ENCODE peak calls at places on chromosomes 12 and 14, in four cellular contexts. D is T-helper 17 cell, Z is endothelial cell of umbilical vein, H is AG08395. O is an unnamed sample.

GRCh38 chr12:49264466-49264872 is 413 bp upstream of the TUBA1C start:
- DNase-seq in D (peak), Z (no peak), H (peak), O (no peak)

GRCh38 chr12:86513206-86513605 is 257.0 kb upstream of the MGAT4C start:
- DNase-seq in D (no peak), Z (no peak), H (no peak), O (no peak)

GRCh38 chr12:122130150-122130549 is 43.9 kb downstream of the IL31 start:
- DNase-seq in D (no peak), Z (no peak), H (no peak), O (no peak)

GRCh38 chr12:70317781-70318180 is 48.3 kb upstream of the KCNMB4 start:
- DNase-seq in D (no peak), Z (no peak), H (no peak), O (no peak)

GRCh38 chr14:71143391-71144290 is 236.4 kb downstream of the PCNX1 start:
- DNase-seq in D (no peak), Z (no peak), H (peak), O (no peak)

GRCh38 chr12:79547735-79548347 is 142.9 kb downstream of the PAWR start:
- DNase-seq in D (no peak), Z (peak), H (peak), O (peak)

GRCh38 chr12:69123909-69124638 is 115.3 kb upstream of the CPSF6 start:
- DNase-seq in D (no peak), Z (no peak), H (no peak), O (no peak)

GRCh38 chr14:81392976-81393643 is 7.0 kb downstream of the STON2 start:
- DNase-seq in D (no peak), Z (no peak), H (no peak), O (no peak)

GRCh38 chr12:112370156-112370555 is 12.1 kb downstream of the HECTD4 start:
- DNase-seq in D (no peak), Z (no peak), H (no peak), O (no peak)

GRCh38 chr14:56608682-56609081 is 29.1 kb downstream of the TMEM260 start:
- DNase-seq in D (no peak), Z (no peak), H (no peak), O (no peak)

GRCh38 chr12:124913474-124914391 is 717 bp downstream of the UBC start:
- DNase-seq in D (peak), Z (peak), H (no peak), O (no peak)

GRCh38 chr14:51929920-51930682 is 59.2 kb upstream of the RTRAF start:
- DNase-seq in D (no peak), Z (peak), H (no peak), O (no peak)

GRCh38 chr14:63777024-63777423 is 49.2 kb upstream of the SGPP1 start:
- DNase-seq in D (no peak), Z (peak), H (peak), O (no peak)

GRCh38 chr12:104285740-104286537 is 17.6 kb upstream of the EID3 start:
- DNase-seq in D (no peak), Z (peak), H (no peak), O (no peak)

GRCh38 chr14:85531594-85532391 is 1.8 kb downstream of the FLRT2 start:
- DNase-seq in D (no peak), Z (peak), H (peak), O (peak)

GRCh38 chr12:12718853-12719252 is 1.7 kb downstream of the CDKN1B start:
- DNase-seq in D (no peak), Z (peak), H (no peak), O (no peak)

GRCh38 chr12:122022393-122023338 is 982 bp downstream of the BCL7A start:
- DNase-seq in D (peak), Z (no peak), H (peak), O (no peak)

GRCh38 chr12:27610380-27610779 is 85.9 kb upstream of the REP15 start:
- DNase-seq in D (no peak), Z (peak), H (peak), O (no peak)

GRCh38 chr12:110917961-110918360 is 2.4 kb downstream of the MYL2 start:
- DNase-seq in D (no peak), Z (no peak), H (no peak), O (no peak)

GRCh38 chr14:93543766-93544165 is 113.0 kb downstream of the UNC79 start:
- DNase-seq in D (no peak), Z (peak), H (peak), O (peak)

GRCh38 chr12:29634057-29634456 is 136.6 kb upstream of the OVCH1 start:
- DNase-seq in D (no peak), Z (no peak), H (peak), O (no peak)

GRCh38 chr14:95273041-95273978 is 46.4 kb downstream of the CLMN start:
- DNase-seq in D (no peak), Z (no peak), H (no peak), O (no peak)

GRCh38 chr12:26011099-26011498 is 52.6 kb downstream of the RASSF8 start:
- DNase-seq in D (no peak), Z (no peak), H (peak), O (peak)

GRCh38 chr14:70649803-70650202 is 8.1 kb downstream of the TTC9 start:
- DNase-seq in D (no peak), Z (no peak), H (no peak), O (no peak)

GRCh38 chr14:92783813-92784431 is 10.2 kb upstream of the GOLGA5 start:
- DNase-seq in D (no peak), Z (peak), H (peak), O (peak)

O was measured in GM04504.